ENCODE peak calls at places on chromosomes 13 and 19, in eight cellular contexts. One of them, this sample, is unnamed.

GRCh38 chr19:30739394-30739793 is 367.2 kb downstream of the ZNF536 start:
- DNase-seq in fibroblast of pulmonary artery: no peak
- DNase-seq in GM23338: no peak
- DNase-seq in AG10803: peak; percentile 44
- DNase-seq in colonic mucosa: no peak
- DNase-seq in lower leg skin: peak; percentile 56
- DNase-seq in fibroblast of mammary gland: peak; percentile 41
- DNase-seq in ascending aorta: no peak
- DNase-seq in this sample: no peak

GRCh38 chr13:41019027-41019487 is at the start of gene ELF1:
- DNase-seq in fibroblast of pulmonary artery: peak; percentile 59
- DNase-seq in GM23338: peak; percentile 35
- DNase-seq in AG10803: peak; percentile 54
- DNase-seq in colonic mucosa: peak; percentile 76
- DNase-seq in lower leg skin: peak; percentile 77
- DNase-seq in fibroblast of mammary gland: peak; percentile 82
- DNase-seq in ascending aorta: peak; percentile 69
- DNase-seq in this sample: peak; percentile 76

GRCh38 chr19:28436320-28436719 is 776.6 kb downstream of the UQCRFS1 start:
- DNase-seq in fibroblast of pulmonary artery: no peak
- DNase-seq in GM23338: no peak
- DNase-seq in AG10803: no peak
- DNase-seq in colonic mucosa: peak; percentile 39
- DNase-seq in lower leg skin: no peak
- DNase-seq in fibroblast of mammary gland: no peak
- DNase-seq in ascending aorta: no peak
- DNase-seq in this sample: no peak

GRCh38 chr19:709965-710714 is 1.4 kb downstream of the PALM start:
- DNase-seq in fibroblast of pulmonary artery: no peak
- DNase-seq in GM23338: no peak
- DNase-seq in AG10803: no peak
- DNase-seq in colonic mucosa: no peak
- DNase-seq in lower leg skin: peak; percentile 42
- DNase-seq in fibroblast of mammary gland: no peak
- DNase-seq in ascending aorta: no peak
- DNase-seq in this sample: no peak

GRCh38 chr19:4328243-4328990 is 10.2 kb downstream of the STAP2 start:
- DNase-seq in fibroblast of pulmonary artery: peak; percentile 97
- DNase-seq in GM23338: peak; percentile 96
- DNase-seq in AG10803: peak; percentile 92
- DNase-seq in colonic mucosa: peak; percentile 94
- DNase-seq in lower leg skin: peak; percentile 52
- DNase-seq in fibroblast of mammary gland: peak; percentile 93
- DNase-seq in ascending aorta: peak; percentile 94
- DNase-seq in this sample: peak; percentile 98

GRCh38 chr19:30146346-30146745 is 204.3 kb downstream of the URI1 start:
- DNase-seq in fibroblast of pulmonary artery: no peak
- DNase-seq in GM23338: no peak
- DNase-seq in AG10803: no peak
- DNase-seq in colonic mucosa: no peak
- DNase-seq in lower leg skin: no peak
- DNase-seq in fibroblast of mammary gland: no peak
- DNase-seq in ascending aorta: no peak
- DNase-seq in this sample: no peak

GRCh38 chr13:86909318-86909717 is 761.9 kb upstream of the SLITRK5 start:
- DNase-seq in fibroblast of pulmonary artery: no peak
- DNase-seq in GM23338: no peak
- DNase-seq in AG10803: no peak
- DNase-seq in colonic mucosa: no peak
- DNase-seq in lower leg skin: no peak
- DNase-seq in fibroblast of mammary gland: no peak
- DNase-seq in ascending aorta: no peak
- DNase-seq in this sample: no peak

GRCh38 chr19:287381-287871 is 3.8 kb downstream of the PLPP2 start:
- DNase-seq in fibroblast of pulmonary artery: no peak
- DNase-seq in GM23338: no peak
- DNase-seq in AG10803: no peak
- DNase-seq in colonic mucosa: no peak
- DNase-seq in lower leg skin: no peak
- DNase-seq in fibroblast of mammary gland: no peak
- DNase-seq in ascending aorta: no peak
- DNase-seq in this sample: no peak

GRCh38 chr13:32639502-32640105 is 53.4 kb downstream of the PDS5B start:
- DNase-seq in fibroblast of pulmonary artery: peak; percentile 83
- DNase-seq in GM23338: peak; percentile 68
- DNase-seq in AG10803: peak; percentile 74
- DNase-seq in colonic mucosa: peak; percentile 48
- DNase-seq in lower leg skin: peak; percentile 57
- DNase-seq in fibroblast of mammary gland: peak; percentile 78
- DNase-seq in ascending aorta: peak; percentile 80
- DNase-seq in this sample: peak; percentile 85

GRCh38 chr19:34962945-34963530 is 991 bp downstream of the ZNF792 start:
- DNase-seq in fibroblast of pulmonary artery: peak; percentile 26
- DNase-seq in GM23338: no peak
- DNase-seq in AG10803: no peak
- DNase-seq in colonic mucosa: peak; percentile 51
- DNase-seq in lower leg skin: no peak
- DNase-seq in fibroblast of mammary gland: no peak
- DNase-seq in ascending aorta: no peak
- DNase-seq in this sample: peak; percentile 32

GRCh38 chr19:34962281-34962944 is 1.6 kb downstream of the ZNF792 start:
- DNase-seq in fibroblast of pulmonary artery: peak; percentile 46
- DNase-seq in GM23338: no peak
- DNase-seq in AG10803: no peak
- DNase-seq in colonic mucosa: peak; percentile 54
- DNase-seq in lower leg skin: no peak
- DNase-seq in fibroblast of mammary gland: no peak
- DNase-seq in ascending aorta: no peak
- DNase-seq in this sample: peak; percentile 38

GRCh38 chr19:34960103-34960805 is 3.8 kb downstream of the ZNF792 start:
- DNase-seq in fibroblast of pulmonary artery: peak; percentile 65
- DNase-seq in GM23338: no peak
- DNase-seq in AG10803: peak; percentile 75
- DNase-seq in colonic mucosa: no peak
- DNase-seq in lower leg skin: no peak
- DNase-seq in fibroblast of mammary gland: peak; percentile 39
- DNase-seq in ascending aorta: no peak
- DNase-seq in this sample: peak; percentile 73

GRCh38 chr19:34960940-34961679 is 2.9 kb downstream of the ZNF792 start:
- DNase-seq in fibroblast of pulmonary artery: no peak
- DNase-seq in GM23338: no peak
- DNase-seq in AG10803: no peak
- DNase-seq in colonic mucosa: no peak
- DNase-seq in lower leg skin: no peak
- DNase-seq in fibroblast of mammary gland: no peak
- DNase-seq in ascending aorta: no peak
- DNase-seq in this sample: no peak

DNA sequence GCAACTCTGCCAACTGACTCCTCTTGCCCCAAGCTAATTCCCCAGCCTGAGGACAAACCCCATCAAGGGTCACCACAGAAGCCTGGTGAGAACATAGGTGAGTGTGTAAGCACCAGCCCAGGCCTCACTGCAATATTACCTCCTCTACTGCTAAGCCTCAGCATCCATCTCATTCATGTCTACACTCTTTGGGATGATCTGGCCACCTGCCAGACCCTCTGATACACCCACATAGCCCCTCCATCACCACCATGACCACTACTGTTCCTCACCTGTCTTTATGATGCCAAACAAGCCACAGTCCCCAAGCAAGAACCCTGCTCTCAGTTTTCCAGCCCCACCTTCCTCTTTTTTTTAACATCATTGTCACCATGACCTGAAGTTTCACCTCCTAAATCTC is 2.3 kb downstream of the ZNF792 start:
- DNase-seq in fibroblast of pulmonary artery: no peak
- DNase-seq in GM23338: no peak
- DNase-seq in AG10803: no peak
- DNase-seq in colonic mucosa: no peak
- DNase-seq in lower leg skin: no peak
- DNase-seq in fibroblast of mammary gland: no peak
- DNase-seq in ascending aorta: no peak
- DNase-seq in this sample: no peak
- H3K4me3 ChIP-seq in fibroblast of pulmonary artery: peak overlapping the region; percentile 88
- H3K4me3 ChIP-seq in GM23338: peak overlapping the region; percentile 97
- H3K4me3 ChIP-seq in AG10803: no peak overlapping the region
- H3K4me3 ChIP-seq in colonic mucosa: no peak overlapping the region
- H3K4me3 ChIP-seq in lower leg skin: no peak overlapping the region
- H3K4me3 ChIP-seq in fibroblast of mammary gland: no peak overlapping the region
- H3K4me3 ChIP-seq in ascending aorta: no peak overlapping the region
- H3K4me3 ChIP-seq in this sample: peak overlapping the region; percentile 91

GRCh38 chr19:40303765-40304164 is 18.6 kb upstream of the AKT2 start:
- DNase-seq in fibroblast of pulmonary artery: no peak
- DNase-seq in GM23338: no peak
- DNase-seq in AG10803: no peak
- DNase-seq in colonic mucosa: no peak
- DNase-seq in lower leg skin: no peak
- DNase-seq in fibroblast of mammary gland: no peak
- DNase-seq in ascending aorta: no peak
- DNase-seq in this sample: no peak

GRCh38 chr19:40298026-40298425 is 12.9 kb upstream of the AKT2 start:
- DNase-seq in fibroblast of pulmonary artery: no peak
- DNase-seq in GM23338: no peak
- DNase-seq in AG10803: no peak
- DNase-seq in colonic mucosa: no peak
- DNase-seq in lower leg skin: no peak
- DNase-seq in fibroblast of mammary gland: no peak
- DNase-seq in ascending aorta: no peak
- DNase-seq in this sample: no peak

GRCh38 chr19:40302224-40303011 is 17.3 kb upstream of the AKT2 start:
- DNase-seq in fibroblast of pulmonary artery: no peak
- DNase-seq in GM23338: no peak
- DNase-seq in AG10803: no peak
- DNase-seq in colonic mucosa: no peak
- DNase-seq in lower leg skin: no peak
- DNase-seq in fibroblast of mammary gland: no peak
- DNase-seq in ascending aorta: no peak
- DNase-seq in this sample: no peak

GRCh38 chr19:40304306-40304705 is 19.2 kb upstream of the AKT2 start:
- DNase-seq in fibroblast of pulmonary artery: no peak
- DNase-seq in GM23338: no peak
- DNase-seq in AG10803: no peak
- DNase-seq in colonic mucosa: no peak
- DNase-seq in lower leg skin: no peak
- DNase-seq in fibroblast of mammary gland: peak; percentile 67
- DNase-seq in ascending aorta: no peak
- DNase-seq in this sample: peak; percentile 18

GRCh38 chr19:40300668-40301067 is 15.5 kb upstream of the AKT2 start:
- DNase-seq in fibroblast of pulmonary artery: no peak
- DNase-seq in GM23338: no peak
- DNase-seq in AG10803: no peak
- DNase-seq in colonic mucosa: no peak
- DNase-seq in lower leg skin: no peak
- DNase-seq in fibroblast of mammary gland: no peak
- DNase-seq in ascending aorta: no peak
- DNase-seq in this sample: no peak
- TF ChIP-seq CTCF in fibroblast of pulmonary artery: no peak
- TF ChIP-seq CTCF in GM23338: no peak
- TF ChIP-seq CTCF in AG10803: no peak
- TF ChIP-seq CTCF in colonic mucosa: no peak
- TF ChIP-seq CTCF in lower leg skin: no peak
- TF ChIP-seq CTCF in fibroblast of mammary gland: no peak
- TF ChIP-seq CTCF in ascending aorta: no peak
- TF ChIP-seq CTCF in this sample: no peak

GRCh38 chr19:6498294-6499036 is 3.6 kb downstream of the TUBB4A start:
- DNase-seq in fibroblast of pulmonary artery: no peak
- DNase-seq in GM23338: no peak
- DNase-seq in AG10803: no peak
- DNase-seq in colonic mucosa: no peak
- DNase-seq in lower leg skin: no peak
- DNase-seq in fibroblast of mammary gland: no peak
- DNase-seq in ascending aorta: no peak
- DNase-seq in this sample: no peak

GRCh38 chr19:6503407-6504201 is 1.5 kb upstream of the TUBB4A start:
- DNase-seq in fibroblast of pulmonary artery: no peak
- DNase-seq in GM23338: no peak
- DNase-seq in AG10803: no peak
- DNase-seq in colonic mucosa: no peak
- DNase-seq in lower leg skin: no peak
- DNase-seq in fibroblast of mammary gland: no peak
- DNase-seq in ascending aorta: no peak
- DNase-seq in this sample: no peak

GRCh38 chr19:6500837-6501739 is 1.0 kb downstream of the TUBB4A start:
- DNase-seq in fibroblast of pulmonary artery: no peak
- DNase-seq in GM23338: peak; percentile 26
- DNase-seq in AG10803: no peak
- DNase-seq in colonic mucosa: no peak
- DNase-seq in lower leg skin: no peak
- DNase-seq in fibroblast of mammary gland: no peak
- DNase-seq in ascending aorta: no peak
- DNase-seq in this sample: no peak

GRCh38 chr19:6499052-6499790 is 2.9 kb downstream of the TUBB4A start:
- DNase-seq in fibroblast of pulmonary artery: no peak
- DNase-seq in GM23338: no peak
- DNase-seq in AG10803: no peak
- DNase-seq in colonic mucosa: no peak
- DNase-seq in lower leg skin: no peak
- DNase-seq in fibroblast of mammary gland: no peak
- DNase-seq in ascending aorta: no peak
- DNase-seq in this sample: no peak

GRCh38 chr19:6501740-6502648 is at the start of gene TUBB4A:
- DNase-seq in fibroblast of pulmonary artery: no peak
- DNase-seq in GM23338: peak; percentile 62
- DNase-seq in AG10803: no peak
- DNase-seq in colonic mucosa: no peak
- DNase-seq in lower leg skin: no peak
- DNase-seq in fibroblast of mammary gland: no peak
- DNase-seq in ascending aorta: no peak
- DNase-seq in this sample: no peak
- H3K4me3 ChIP-seq in fibroblast of pulmonary artery: no peak within 1 kb of the TSS
- H3K4me3 ChIP-seq in GM23338: peak within 1 kb of the TSS; percentile 86
- H3K4me3 ChIP-seq in AG10803: no peak within 1 kb of the TSS
- H3K4me3 ChIP-seq in colonic mucosa: peak within 1 kb of the TSS; percentile 25
- H3K4me3 ChIP-seq in lower leg skin: peak within 1 kb of the TSS; percentile 37
- H3K4me3 ChIP-seq in fibroblast of mammary gland: no peak within 1 kb of the TSS
- H3K4me3 ChIP-seq in ascending aorta: peak within 1 kb of the TSS; percentile 51
- H3K4me3 ChIP-seq in this sample: no peak within 1 kb of the TSS

GRCh38 chr19:45255611-45256157 is 4.6 kb downstream of the MARK4 start:
- DNase-seq in fibroblast of pulmonary artery: no peak
- DNase-seq in GM23338: no peak
- DNase-seq in AG10803: no peak
- DNase-seq in colonic mucosa: no peak
- DNase-seq in lower leg skin: no peak
- DNase-seq in fibroblast of mammary gland: no peak
- DNase-seq in ascending aorta: no peak
- DNase-seq in this sample: no peak

GRCh38 chr19:45251452-45252354 is 632 bp downstream of the MARK4 start:
- DNase-seq in fibroblast of pulmonary artery: no peak
- DNase-seq in GM23338: peak; percentile 61
- DNase-seq in AG10803: peak; percentile 21
- DNase-seq in colonic mucosa: no peak
- DNase-seq in lower leg skin: no peak
- DNase-seq in fibroblast of mammary gland: no peak
- DNase-seq in ascending aorta: no peak
- DNase-seq in this sample: no peak

GRCh38 chr19:45256836-45257235 is 5.8 kb downstream of the MARK4 start:
- DNase-seq in fibroblast of pulmonary artery: no peak
- DNase-seq in GM23338: no peak
- DNase-seq in AG10803: no peak
- DNase-seq in colonic mucosa: no peak
- DNase-seq in lower leg skin: no peak
- DNase-seq in fibroblast of mammary gland: no peak
- DNase-seq in ascending aorta: no peak
- DNase-seq in this sample: no peak

GRCh38 chr19:45253396-45254027 is 2.4 kb downstream of the MARK4 start:
- DNase-seq in fibroblast of pulmonary artery: peak; percentile 29
- DNase-seq in GM23338: no peak
- DNase-seq in AG10803: peak; percentile 30
- DNase-seq in colonic mucosa: no peak
- DNase-seq in lower leg skin: no peak
- DNase-seq in fibroblast of mammary gland: peak; percentile 25
- DNase-seq in ascending aorta: no peak
- DNase-seq in this sample: peak; percentile 35

GRCh38 chr19:45254044-45254531 is 3.0 kb downstream of the MARK4 start:
- DNase-seq in fibroblast of pulmonary artery: no peak
- DNase-seq in GM23338: peak; percentile 52
- DNase-seq in AG10803: no peak
- DNase-seq in colonic mucosa: no peak
- DNase-seq in lower leg skin: no peak
- DNase-seq in fibroblast of mammary gland: no peak
- DNase-seq in ascending aorta: no peak
- DNase-seq in this sample: no peak
- TF ChIP-seq CTCF in fibroblast of pulmonary artery: peak; percentile 25
- TF ChIP-seq CTCF in GM23338: no peak
- TF ChIP-seq CTCF in AG10803: peak; percentile 16
- TF ChIP-seq CTCF in colonic mucosa: no peak
- TF ChIP-seq CTCF in lower leg skin: no peak
- TF ChIP-seq CTCF in fibroblast of mammary gland: peak; percentile 14
- TF ChIP-seq CTCF in ascending aorta: no peak
- TF ChIP-seq CTCF in this sample: peak; percentile 38

This sample was measured in cardiac fibroblast.